ENCODE peak calls at places on chromosomes 4 and X, in four cellular contexts. S is HepG2, G is H1, V is K562. M is an unnamed sample.

GRCh38 chrX:140431521-140431920 is 73.3 kb downstream of the SOX3 start:
- DNase-seq in S (no peak), V (no peak), G (no peak), M (no peak)

GRCh38 chr4:167934216-167934615 is 158.1 kb upstream of the ANXA10 start:
- DNase-seq in G (no peak), S (no peak), V (no peak), M (no peak)

GRCh38 chr4:47510506-47511143 is 25.6 kb downstream of the ATP10D start:
- DNase-seq in V (no peak), S (no peak), G (no peak), M (peak)

GRCh38 chrX:4876268-4876667 is 1162.8 kb upstream of the PRKX start:
- DNase-seq in S (no peak), G (no peak), V (no peak), M (no peak)

GRCh38 chr4:878796-879729 is 53.1 kb downstream of the GAK start:
- DNase-seq in S (no peak), G (no peak), V (no peak), M (no peak)

GRCh38 chr4:56803473-56803872 is 18.0 kb downstream of the SPINK2 start:
- DNase-seq in S (no peak), G (no peak), V (no peak), M (peak)

GRCh38 chr4:138034871-138035270 is 207.3 kb downstream of the SLC7A11 start:
- DNase-seq in G (no peak), V (no peak), S (no peak), M (no peak)

GRCh38 chr4:35820026-35820425 is 424.3 kb downstream of the ARAP2 start:
- DNase-seq in S (no peak), G (no peak), V (no peak), M (no peak)

GRCh38 chr4:85883180-85883579 is 408.2 kb downstream of the ARHGAP24 start:
- DNase-seq in S (no peak), V (no peak), G (no peak), M (no peak)

GRCh38 chr4:109231331-109231730 is 71.1 kb downstream of the COL25A1 start:
- DNase-seq in V (no peak), G (no peak), S (no peak), M (no peak)

GRCh38 chr4:140162596-140162995 is 8.6 kb upstream of the MAML3 start:
- DNase-seq in S (no peak), G (no peak), V (no peak), M (no peak)

GRCh38 chr4:140754918-140755810 is 1.0 kb downstream of the TBC1D9 start:
- DNase-seq in G (no peak), V (no peak), S (no peak), M (no peak)

GRCh38 chr4:77538574-77539157 is 67.0 kb upstream of the CXCL13 start:
- DNase-seq in S (peak), V (no peak), G (no peak), M (no peak)

GRCh38 chr4:118389731-118390520 is 37.1 kb upstream of the PRSS12 start:
- DNase-seq in V (no peak), S (no peak), G (no peak), M (no peak)

GRCh38 chr4:22884157-22884556 is 191.4 kb downstream of the GBA3 start:
- DNase-seq in S (no peak), G (no peak), V (no peak), M (no peak)

GRCh38 chrX:41875142-41875541 is 48.2 kb downstream of the CASK start:
- DNase-seq in S (no peak), V (no peak), G (no peak), M (no peak)

GRCh38 chr4:95839891-95840290 is at the start of gene PDHA2:
- DNase-seq in S (no peak), G (no peak), V (no peak), M (no peak)

GRCh38 chr4:147509386-147509785 is 28.5 kb downstream of the EDNRA start:
- DNase-seq in V (no peak), G (no peak), S (no peak), M (no peak)

DNA sequence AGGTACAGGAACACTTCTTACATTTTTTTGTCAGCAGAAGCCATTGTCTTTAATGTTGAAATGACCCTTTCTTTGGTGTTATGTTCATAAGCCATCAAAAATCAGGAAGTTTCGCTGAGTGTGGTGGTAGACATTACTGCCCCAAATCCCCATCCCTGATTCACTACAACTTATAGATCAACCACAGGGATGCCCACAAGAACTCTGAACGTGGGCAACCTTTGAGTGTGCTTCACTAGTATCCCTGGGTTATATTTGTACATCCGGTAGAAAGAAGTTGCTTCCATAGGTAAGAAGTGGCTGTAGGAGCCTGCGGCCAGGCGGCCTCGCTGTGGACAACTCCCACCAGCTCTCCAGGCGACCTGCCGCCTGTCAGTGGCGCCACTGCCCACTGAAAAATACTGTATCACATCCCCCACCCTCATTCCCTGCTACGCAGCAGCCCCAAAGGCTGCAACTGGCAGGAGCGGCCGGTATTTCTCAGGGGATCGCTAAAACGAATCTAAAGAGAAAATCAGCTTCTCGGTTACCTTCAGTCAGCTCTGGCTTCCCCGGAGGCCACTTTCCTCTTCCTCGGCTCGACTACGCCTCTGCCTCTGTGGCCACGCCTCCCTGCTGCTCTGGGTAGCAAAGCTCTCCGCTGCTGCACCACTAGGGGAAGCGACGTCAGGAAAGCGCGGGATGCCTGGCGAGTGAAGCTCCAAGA is 13.9 kb upstream of the ETDC start:
- DNase-seq in G (peak), V (no peak), S (no peak), M (peak)
- TF ChIP-seq ATF2 in G (no peak), V (no peak), S (no peak), M (no peak)

GRCh38 chrX:146154191-146154590 is 336.6 kb downstream of the SLITRK2 start:
- DNase-seq in S (no peak), V (no peak), G (no peak), M (no peak)
- TF ChIP-seq POLR2AphosphoS5 in S (no peak), V (no peak), G (no peak), M (no peak)

GRCh38 chrX:136214551-136214950 is 36.6 kb downstream of the MAP7D3 start:
- DNase-seq in V (no peak), G (no peak), S (peak), M (no peak)
- TF ChIP-seq ATF2 in V (no peak), G (no peak), S (no peak), M (no peak)

DNA sequence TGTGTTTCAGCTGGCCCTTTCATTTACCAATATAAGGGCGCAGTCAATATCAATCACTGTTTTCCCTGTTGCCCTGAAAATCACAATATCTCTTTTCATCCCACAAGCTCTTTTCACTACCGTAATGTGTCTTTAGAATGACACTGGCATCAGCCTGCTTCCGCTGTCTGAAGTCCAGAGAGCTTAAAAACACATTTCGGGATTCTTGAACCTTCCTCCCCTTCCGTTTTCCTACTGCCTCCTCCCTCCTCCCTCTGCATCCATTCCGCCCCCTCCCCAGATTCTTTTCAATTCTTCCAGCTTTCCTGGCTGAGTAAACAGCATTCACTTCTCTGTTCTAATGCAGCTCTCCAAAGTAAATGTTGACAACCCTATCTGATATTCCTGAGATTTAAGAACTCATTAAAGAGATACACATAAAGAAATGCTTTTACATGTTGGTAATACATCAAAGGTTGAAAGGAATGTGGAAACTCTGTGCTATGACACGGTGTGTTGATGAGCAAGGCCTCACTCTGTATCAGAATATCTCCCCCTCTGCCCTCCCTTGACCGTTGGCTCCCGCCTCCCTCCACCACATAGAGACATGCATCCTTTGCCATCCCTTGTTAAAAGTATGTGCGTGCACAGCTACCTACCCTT is 83.5 kb upstream of the SPRY1 start:
- DNase-seq in G (no peak), S (peak), V (no peak), M (no peak)
- TF ChIP-seq POLR2AphosphoS5 in G (no peak), S (no peak), V (no peak), M (no peak)

GRCh38 chr4:183200453-183200852 is 101.4 kb downstream of the WWC2 start:
- DNase-seq in S (no peak), G (no peak), V (no peak), M (no peak)
- TF ChIP-seq ATF2 in S (no peak), G (no peak), V (no peak), M (no peak)

GRCh38 chr4:87240341-87240740 is 19.9 kb upstream of the KLHL8 start:
- DNase-seq in V (no peak), G (no peak), S (no peak), M (no peak)
- TF ChIP-seq POLR2AphosphoS5 in V (no peak), G (no peak), S (no peak), M (no peak)

GRCh38 chr4:6525474-6525873 is 49.5 kb upstream of the MAN2B2 start:
- DNase-seq in V (no peak), G (no peak), S (no peak), M (no peak)

GRCh38 chr4:6524436-6524835 is 50.6 kb upstream of the MAN2B2 start:
- DNase-seq in S (no peak), G (no peak), V (no peak), M (no peak)

GRCh38 chr4:6520978-6521377 is 48.6 kb upstream of the PPP2R2C start:
- DNase-seq in S (no peak), G (no peak), V (no peak), M (no peak)

GRCh38 chr4:6526171-6526570 is 48.8 kb upstream of the MAN2B2 start:
- DNase-seq in S (no peak), V (no peak), G (no peak), M (no peak)

GRCh38 chr4:6523251-6523650 is 50.8 kb upstream of the PPP2R2C start:
- DNase-seq in G (no peak), V (no peak), S (no peak), M (no peak)
- TF ChIP-seq ATF2 in G (no peak), V (no peak), S (no peak), M (no peak)

DNA sequence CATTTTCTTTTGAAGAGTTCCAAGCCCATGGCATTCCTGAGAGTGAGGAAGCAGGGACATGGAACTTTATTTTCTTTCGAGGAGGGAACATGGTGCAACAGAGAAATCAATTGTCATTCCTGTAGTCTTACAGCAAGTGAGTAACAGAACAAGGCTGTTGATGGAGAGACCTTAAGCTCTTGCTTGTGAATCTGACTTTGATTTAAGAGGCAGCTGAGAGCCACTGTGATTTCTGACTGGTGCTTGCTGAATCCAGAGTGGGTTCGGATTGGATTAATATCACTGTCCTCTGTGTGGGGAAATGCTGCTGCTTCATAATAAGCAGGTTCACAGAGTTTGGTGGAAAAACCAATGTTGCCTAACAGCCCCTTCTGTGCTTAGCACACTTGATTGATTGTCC is 4.7 kb upstream of the ATP1B4 start:
- DNase-seq in V (no peak), G (no peak), S (no peak), M (no peak)
- TF ChIP-seq POLR2AphosphoS5 in V (no peak), G (no peak), S (no peak), M (no peak)

M was measured in GM12878.